ENCODE peak calls at places on chromosome 1, in eight cellular contexts. W, O, E, P, M, F, N and Q are unnamed samples.

GRCh38 chr1:200260587-200261335 is 149.1 kb downstream of the ZNF281 start:
- DNase-seq in W (no peak), O (no peak), E (no peak), P (no peak), M (no peak), F (no peak), N (no peak), Q (no peak)

GRCh38 chr1:217322834-217323233 is 308.1 kb downstream of the GPATCH2 start:
- DNase-seq in W (no peak), O (no peak), E (no peak), P (no peak), M (no peak), F (no peak), N (no peak), Q (no peak)

GRCh38 chr1:76868916-76869315 is 1.6 kb downstream of the ST6GALNAC5 start:
- DNase-seq in W (no peak), O (no peak), E (peak), P (no peak), M (no peak), F (no peak), N (no peak), Q (no peak)

GRCh38 chr1:8825985-8826481 is 8.6 kb upstream of the RERE start:
- DNase-seq in W (no peak), O (peak), E (no peak), P (no peak), M (peak), F (no peak), N (no peak), Q (no peak)

GRCh38 chr1:110210604-110211502 is 739 bp downstream of the KCNC4 start:
- DNase-seq in W (peak), O (peak), E (peak), P (no peak), M (peak), F (peak), N (peak), Q (no peak)

GRCh38 chr1:2535455-2535854 is 5.4 kb upstream of the HES5 start:
- DNase-seq in W (no peak), O (no peak), E (no peak), P (no peak), M (no peak), F (no peak), N (no peak), Q (no peak)

GRCh38 chr1:184033136-184033469 is 4.4 kb downstream of the COLGALT2 start:
- DNase-seq in W (no peak), O (no peak), E (no peak), P (no peak), M (no peak), F (no peak), N (no peak), Q (no peak)

GRCh38 chr1:185157599-185158469 is 867 bp downstream of the SWT1 start:
- DNase-seq in W (no peak), O (no peak), E (no peak), P (no peak), M (peak), F (peak), N (no peak), Q (no peak)

GRCh38 chr1:185444651-185445050 is 127.6 kb upstream of the IVNS1ABP start:
- DNase-seq in W (no peak), O (no peak), E (no peak), P (no peak), M (no peak), F (no peak), N (no peak), Q (no peak)

GRCh38 chr1:31782066-31782762 is 18.1 kb upstream of the ADGRB2 start:
- DNase-seq in W (no peak), O (no peak), E (no peak), P (no peak), M (no peak), F (no peak), N (no peak), Q (no peak)

GRCh38 chr1:245953876-245954660 is 553.0 kb downstream of the SMYD3 start:
- DNase-seq in W (no peak), O (no peak), E (no peak), P (no peak), M (peak), F (no peak), N (no peak), Q (no peak)

GRCh38 chr1:219264557-219264956 is 90.9 kb downstream of the LYPLAL1 start:
- DNase-seq in W (no peak), O (no peak), E (no peak), P (no peak), M (no peak), F (no peak), N (no peak), Q (no peak)

GRCh38 chr1:232501856-232502255 is 128.1 kb downstream of the SIPA1L2 start:
- DNase-seq in W (no peak), O (no peak), E (no peak), P (no peak), M (no peak), F (no peak), N (no peak), Q (no peak)

GRCh38 chr1:1330366-1331067 is 563 bp upstream of the TAS1R3 start:
- DNase-seq in W (no peak), O (no peak), E (no peak), P (no peak), M (no peak), F (no peak), N (no peak), Q (no peak)

GRCh38 chr1:246597340-246597739 is 31.1 kb downstream of the CNST start:
- DNase-seq in W (peak), O (peak), E (no peak), P (no peak), M (peak), F (peak), N (no peak), Q (no peak)

GRCh38 chr1:201906336-201906735 is 17.6 kb downstream of the SHISA4 start:
- DNase-seq in W (peak), O (no peak), E (no peak), P (no peak), M (no peak), F (no peak), N (no peak), Q (no peak)

GRCh38 chr1:163737261-163737660 is 415.5 kb downstream of the NUF2 start:
- DNase-seq in W (no peak), O (no peak), E (no peak), P (no peak), M (no peak), F (no peak), N (no peak), Q (no peak)

GRCh38 chr1:247373721-247374141 is 42.1 kb upstream of the ZNF496 start:
- DNase-seq in W (peak), O (peak), E (peak), P (no peak), M (peak), F (peak), N (no peak), Q (no peak)

GRCh38 chr1:85467929-85468540 is 3.1 kb upstream of the DDAH1 start:
- DNase-seq in W (no peak), O (no peak), E (no peak), P (no peak), M (no peak), F (no peak), N (no peak), Q (no peak)

GRCh38 chr1:13830170-13830569 is 130.2 kb downstream of the PRDM2 start:
- DNase-seq in W (no peak), O (no peak), E (no peak), P (no peak), M (no peak), F (no peak), N (no peak), Q (no peak)

GRCh38 chr1:178489399-178489798 is 7.4 kb downstream of the CLEC20A start:
- DNase-seq in W (no peak), O (no peak), E (no peak), P (no peak), M (no peak), F (no peak), N (no peak), Q (no peak)

GRCh38 chr1:201999625-202000238 is 10.7 kb upstream of the ELF3 start:
- DNase-seq in W (no peak), O (no peak), E (no peak), P (no peak), M (peak), F (no peak), N (peak), Q (no peak)

GRCh38 chr1:24355466-24355865 is 36.3 kb downstream of the GRHL3 start:
- DNase-seq in W (no peak), O (no peak), E (no peak), P (no peak), M (no peak), F (no peak), N (no peak), Q (no peak)

GRCh38 chr1:119827010-119827409 is 15.8 kb upstream of the REG4 start:
- DNase-seq in W (no peak), O (no peak), E (no peak), P (no peak), M (no peak), F (no peak), N (peak), Q (no peak)

GRCh38 chr1:29333008-29333407 is 96.7 kb downstream of the PTPRU start:
- DNase-seq in W (no peak), O (no peak), E (no peak), P (no peak), M (no peak), F (no peak), N (no peak), Q (no peak)

GRCh38 chr1:245788269-245788668 is 633.5 kb downstream of the KIF26B start:
- DNase-seq in W (peak), O (peak), E (no peak), P (no peak), M (no peak), F (no peak), N (no peak), Q (no peak)

DNA sequence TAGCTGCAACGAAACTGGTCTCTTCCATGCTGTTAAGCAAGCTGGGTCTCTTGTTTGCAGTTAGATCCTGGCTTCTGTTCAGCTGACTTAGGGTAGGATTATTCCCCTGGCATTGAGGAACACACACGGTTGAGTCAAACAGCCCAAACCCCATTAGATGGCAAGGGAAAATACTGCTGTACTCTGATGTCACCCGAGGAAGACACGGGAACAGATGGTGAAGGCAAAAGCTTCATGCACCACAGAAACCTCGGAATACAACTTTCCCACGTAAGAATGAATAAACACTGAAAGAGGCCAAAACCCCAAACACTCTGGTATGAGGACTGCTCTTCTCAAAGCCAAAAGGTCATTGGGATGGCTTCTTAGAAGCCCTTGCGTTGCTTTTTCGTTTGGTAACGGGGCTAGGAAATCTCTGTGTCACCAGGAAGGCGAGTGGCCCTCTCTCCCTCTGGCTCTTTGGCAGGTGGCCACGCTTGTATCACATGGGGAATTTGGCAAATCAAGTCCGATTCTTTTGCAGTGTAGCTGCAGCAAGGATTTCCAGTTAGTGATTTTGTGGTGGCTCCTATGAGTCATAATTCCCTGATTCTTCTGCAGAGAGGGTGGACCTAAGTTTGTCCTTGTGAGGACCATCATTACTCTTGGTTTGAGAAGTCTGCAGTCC is 16.7 kb upstream of the LYST start:
- DNase-seq in W (peak), O (peak), E (peak), P (no peak), M (peak), F (peak), N (no peak), Q (peak)
- TF ChIP-seq POLR2A in W (no peak), O (no peak), E (no peak), P (no peak), M (no peak), F (no peak), N (no peak), Q (no peak)

GRCh38 chr1:214427871-214428277 is 123.5 kb downstream of the PTPN14 start:
- DNase-seq in W (no peak), O (no peak), E (no peak), P (peak), M (peak), F (no peak), N (no peak), Q (no peak)
- TF ChIP-seq POLR2A in W (no peak), O (no peak), E (no peak), P (no peak), M (peak), F (no peak), N (no peak), Q (no peak)

GRCh38 chr1:161305872-161306519 is 3.8 kb downstream of the MPZ start:
- DNase-seq in W (peak), O (peak), E (peak), P (peak), M (peak), F (peak), N (no peak), Q (peak)
- TF ChIP-seq POLR2A in W (no peak), O (no peak), E (no peak), P (no peak), M (peak), F (peak), N (no peak), Q (no peak)

DNA sequence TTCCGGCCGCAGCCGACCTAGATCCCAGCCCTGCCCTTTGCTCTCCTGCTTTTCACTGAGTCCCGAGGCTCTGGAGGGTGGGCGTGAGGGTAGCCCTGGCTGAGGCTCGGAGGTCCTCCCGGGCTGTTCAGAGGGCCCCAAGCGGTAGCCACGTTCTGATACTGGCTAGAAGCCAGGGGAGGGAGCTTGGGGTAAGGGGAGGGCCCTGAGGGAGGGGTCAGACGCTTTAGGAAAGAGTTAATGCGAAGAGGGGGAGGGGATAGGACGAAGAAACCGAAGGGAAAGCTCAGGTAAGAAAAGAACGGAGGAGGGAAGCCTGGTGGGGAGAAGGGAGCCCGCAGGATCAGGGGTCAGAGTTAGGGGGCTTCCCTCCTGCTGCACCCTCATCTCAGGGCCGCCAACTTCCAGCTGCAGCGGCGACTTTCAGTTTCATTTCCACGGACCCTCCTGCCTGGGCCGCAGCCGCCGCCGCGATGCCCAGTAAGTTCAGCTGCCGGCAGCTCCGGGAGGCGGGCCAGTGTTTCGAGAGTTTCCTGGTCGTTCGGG is at the start of gene MOV10:
- DNase-seq in W (peak), O (peak), E (peak), P (peak), M (peak), F (peak), N (peak), Q (peak)
- TF ChIP-seq POLR2A in W (peak), O (no peak), E (no peak), P (no peak), M (peak), F (peak), N (peak), Q (no peak)

DNA sequence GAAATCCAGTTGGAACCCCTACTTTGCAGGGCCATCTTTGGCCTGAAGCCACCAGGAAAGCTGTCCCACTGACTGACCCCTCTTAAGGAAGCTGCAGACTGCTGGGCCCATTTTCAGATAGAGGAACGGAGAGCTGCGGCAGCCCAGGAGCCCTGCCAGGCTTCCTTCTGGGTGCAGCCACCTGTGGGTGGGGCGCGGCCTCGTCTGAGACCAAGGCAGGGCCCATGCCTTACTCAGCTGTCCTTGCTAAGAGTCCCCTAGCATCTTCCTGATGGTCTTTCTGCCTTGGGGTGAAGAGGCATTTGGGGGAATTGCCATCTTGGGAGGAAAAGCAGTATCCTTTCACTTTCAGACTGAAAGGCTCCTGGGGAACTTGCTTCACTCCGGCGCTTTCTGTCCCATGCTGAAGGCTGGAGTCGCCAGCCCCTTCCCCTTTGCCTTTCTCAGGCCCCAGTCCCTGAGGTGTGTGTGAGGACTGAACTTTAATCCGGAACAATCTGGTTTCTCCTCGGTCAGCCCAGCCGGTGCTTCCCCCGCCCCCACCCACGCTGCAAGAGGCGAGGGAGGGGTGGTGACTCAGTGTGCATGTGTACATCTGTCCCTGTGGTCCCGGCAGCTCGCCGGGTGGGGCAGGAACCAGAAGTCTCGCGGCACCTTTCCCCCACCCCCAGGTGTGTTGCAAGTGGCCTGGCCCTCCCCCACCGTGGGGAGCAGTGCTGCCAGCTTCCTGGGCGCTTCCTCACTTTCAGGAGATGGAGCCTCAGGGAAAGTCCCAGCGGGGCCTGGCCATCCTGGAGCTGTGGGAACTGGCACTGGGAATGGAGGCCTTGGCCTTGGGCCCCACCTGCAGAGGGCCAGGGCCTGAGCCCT is 5.1 kb downstream of the ZC3H12A start:
- DNase-seq in W (peak), O (peak), E (peak), P (peak), M (peak), F (peak), N (peak), Q (peak)
- TF ChIP-seq POLR2A in W (no peak), O (no peak), E (peak), P (no peak), M (no peak), F (peak), N (no peak), Q (no peak)

GRCh38 chr1:53327183-53327941 is 508 bp downstream of the LRP8 start:
- DNase-seq in W (no peak), O (no peak), E (peak), P (no peak), M (peak), F (no peak), N (peak), Q (no peak)
- TF ChIP-seq POLR2A in W (no peak), O (no peak), E (no peak), P (no peak), M (no peak), F (no peak), N (no peak), Q (no peak)

DNA sequence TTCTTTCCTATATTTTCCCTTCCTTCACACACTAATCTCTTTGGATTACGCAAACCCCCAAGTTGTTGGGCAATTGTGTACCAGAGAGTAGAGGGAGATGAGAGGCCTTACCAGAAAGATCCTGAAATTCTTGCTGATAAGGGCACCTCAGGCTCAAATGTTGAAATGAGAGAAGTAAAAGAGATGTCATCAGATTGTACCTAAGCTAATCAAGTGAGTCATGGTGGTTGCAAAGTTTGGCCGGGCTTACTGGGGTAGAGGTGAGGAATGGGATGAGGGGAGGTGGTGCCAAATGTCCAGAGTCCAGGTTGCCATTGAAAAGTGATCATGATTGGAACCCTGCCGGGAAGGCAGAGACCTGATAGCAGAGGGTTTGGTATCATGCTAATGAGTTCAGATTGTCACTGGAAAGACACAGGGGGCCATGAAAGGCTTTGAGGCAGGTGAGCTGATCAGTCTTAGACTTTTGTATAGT is 43.1 kb downstream of the OPTC start:
- DNase-seq in W (peak), O (no peak), E (no peak), P (no peak), M (no peak), F (no peak), N (no peak), Q (no peak)
- TF ChIP-seq POLR2A in W (no peak), O (no peak), E (no peak), P (no peak), M (no peak), F (no peak), N (no peak), Q (no peak)

GRCh38 chr1:92960395-92961130 is 699 bp downstream of the DIPK1A start:
- DNase-seq in W (peak), O (peak), E (peak), P (peak), M (peak), F (peak), N (peak), Q (no peak)

GRCh38 chr1:92958203-92958970 is 2.9 kb downstream of the DIPK1A start:
- DNase-seq in W (no peak), O (no peak), E (no peak), P (no peak), M (no peak), F (no peak), N (no peak), Q (no peak)

GRCh38 chr1:92965003-92965402 is 3.7 kb upstream of the DIPK1A start:
- DNase-seq in W (no peak), O (no peak), E (no peak), P (no peak), M (no peak), F (no peak), N (no peak), Q (no peak)

GRCh38 chr1:92961896-92962752 is 862 bp upstream of the DIPK1A start:
- DNase-seq in W (peak), O (peak), E (peak), P (peak), M (peak), F (peak), N (peak), Q (no peak)

GRCh38 chr1:92961131-92961895 is at the start of gene DIPK1A:
- DNase-seq in W (peak), O (peak), E (peak), P (peak), M (peak), F (peak), N (peak), Q (peak)
- TF ChIP-seq POLR2A in W (peak), O (peak), E (peak), P (no peak), M (no peak), F (peak), N (peak), Q (no peak)